ENCODE peak calls at places on chromosomes 7 and 10, in eight cellular contexts. One of them, this sample, is unnamed.
A peak's percentile ranks its signal among the peaks of the same experiment; 100 is the strongest.

GRCh38 chr10:54124209-54124890 is 676.7 kb downstream of the PCDH15 start:
- DNase-seq in upper lobe of right lung: no peak
- DNase-seq in thoracic aorta: no peak
- DNase-seq in iPS DF 6.9: no peak
- DNase-seq in heart left ventricle: no peak
- DNase-seq in Karpas-422: no peak
- DNase-seq in dorsolateral prefrontal cortex: no peak
- DNase-seq in Peyer's patch: no peak
- DNase-seq in this sample: no peak

GRCh38 chr10:24722676-24723385 is 856 bp downstream of the ARHGAP21 start:
- DNase-seq in upper lobe of right lung: peak; percentile 83
- DNase-seq in thoracic aorta: no peak
- DNase-seq in iPS DF 6.9: no peak
- DNase-seq in heart left ventricle: peak; percentile 75
- DNase-seq in Karpas-422: no peak
- DNase-seq in dorsolateral prefrontal cortex: no peak
- DNase-seq in Peyer's patch: peak; percentile 67
- DNase-seq in this sample: no peak

GRCh38 chr10:131831561-131831960 is 69.2 kb upstream of the PPP2R2D start:
- DNase-seq in upper lobe of right lung: peak; percentile 51
- DNase-seq in thoracic aorta: no peak
- DNase-seq in iPS DF 6.9: no peak
- DNase-seq in heart left ventricle: no peak
- DNase-seq in Karpas-422: no peak
- DNase-seq in dorsolateral prefrontal cortex: no peak
- DNase-seq in Peyer's patch: no peak
- DNase-seq in this sample: peak; percentile 27

GRCh38 chr7:142384508-142384922 is 126.7 kb upstream of the PRSS58 start:
- DNase-seq in upper lobe of right lung: no peak
- DNase-seq in thoracic aorta: no peak
- DNase-seq in iPS DF 6.9: no peak
- DNase-seq in heart left ventricle: no peak
- DNase-seq in Karpas-422: no peak
- DNase-seq in dorsolateral prefrontal cortex: no peak
- DNase-seq in Peyer's patch: no peak
- DNase-seq in this sample: no peak

GRCh38 chr10:62380002-62380401 is 5.8 kb downstream of the ZNF365 start:
- DNase-seq in upper lobe of right lung: no peak
- DNase-seq in thoracic aorta: no peak
- DNase-seq in iPS DF 6.9: no peak
- DNase-seq in heart left ventricle: no peak
- DNase-seq in Karpas-422: no peak
- DNase-seq in dorsolateral prefrontal cortex: no peak
- DNase-seq in Peyer's patch: no peak
- DNase-seq in this sample: no peak

GRCh38 chr7:134351424-134351823 is 34.7 kb upstream of the SLC35B4 start:
- DNase-seq in upper lobe of right lung: no peak
- DNase-seq in thoracic aorta: no peak
- DNase-seq in iPS DF 6.9: no peak
- DNase-seq in heart left ventricle: no peak
- DNase-seq in Karpas-422: no peak
- DNase-seq in dorsolateral prefrontal cortex: peak; percentile 66
- DNase-seq in Peyer's patch: no peak
- DNase-seq in this sample: no peak

GRCh38 chr7:106071999-106072714 is 40.0 kb downstream of the SYPL1 start:
- DNase-seq in upper lobe of right lung: no peak
- DNase-seq in thoracic aorta: no peak
- DNase-seq in iPS DF 6.9: no peak
- DNase-seq in heart left ventricle: peak; percentile 54
- DNase-seq in Karpas-422: no peak
- DNase-seq in dorsolateral prefrontal cortex: no peak
- DNase-seq in Peyer's patch: no peak
- DNase-seq in this sample: no peak

GRCh38 chr10:124725791-124726190 is 18.4 kb downstream of the FAM53B start:
- DNase-seq in upper lobe of right lung: peak; percentile 26
- DNase-seq in thoracic aorta: no peak
- DNase-seq in iPS DF 6.9: no peak
- DNase-seq in heart left ventricle: no peak
- DNase-seq in Karpas-422: no peak
- DNase-seq in dorsolateral prefrontal cortex: no peak
- DNase-seq in Peyer's patch: peak; percentile 36
- DNase-seq in this sample: no peak

GRCh38 chr10:100025528-100026070 is 15.9 kb upstream of the DNMBP start:
- DNase-seq in upper lobe of right lung: no peak
- DNase-seq in thoracic aorta: no peak
- DNase-seq in iPS DF 6.9: no peak
- DNase-seq in heart left ventricle: no peak
- DNase-seq in Karpas-422: no peak
- DNase-seq in dorsolateral prefrontal cortex: no peak
- DNase-seq in Peyer's patch: no peak
- DNase-seq in this sample: no peak

GRCh38 chr10:15321431-15322321 is 49.4 kb downstream of the FAM171A1 start:
- DNase-seq in upper lobe of right lung: no peak
- DNase-seq in thoracic aorta: no peak
- DNase-seq in iPS DF 6.9: no peak
- DNase-seq in heart left ventricle: peak; percentile 48
- DNase-seq in Karpas-422: no peak
- DNase-seq in dorsolateral prefrontal cortex: no peak
- DNase-seq in Peyer's patch: no peak
- DNase-seq in this sample: no peak

GRCh38 chr7:41796331-41796730 is 93.4 kb upstream of the INHBA start:
- DNase-seq in upper lobe of right lung: no peak
- DNase-seq in thoracic aorta: no peak
- DNase-seq in iPS DF 6.9: no peak
- DNase-seq in heart left ventricle: no peak
- DNase-seq in Karpas-422: no peak
- DNase-seq in dorsolateral prefrontal cortex: no peak
- DNase-seq in Peyer's patch: no peak
- DNase-seq in this sample: no peak

GRCh38 chr7:54743580-54743979 is 15.4 kb downstream of the SEC61G start:
- DNase-seq in upper lobe of right lung: no peak
- DNase-seq in thoracic aorta: no peak
- DNase-seq in iPS DF 6.9: no peak
- DNase-seq in heart left ventricle: no peak
- DNase-seq in Karpas-422: no peak
- DNase-seq in dorsolateral prefrontal cortex: no peak
- DNase-seq in Peyer's patch: no peak
- DNase-seq in this sample: no peak

GRCh38 chr7:22969010-22969431 is 44.9 kb downstream of the HYCC1 start:
- DNase-seq in upper lobe of right lung: peak; percentile 69
- DNase-seq in thoracic aorta: no peak
- DNase-seq in iPS DF 6.9: no peak
- DNase-seq in heart left ventricle: no peak
- DNase-seq in Karpas-422: no peak
- DNase-seq in dorsolateral prefrontal cortex: no peak
- DNase-seq in Peyer's patch: no peak
- DNase-seq in this sample: no peak

GRCh38 chr7:6392712-6393666 is 54.8 kb downstream of the DAGLB start:
- DNase-seq in upper lobe of right lung: peak; percentile 79
- DNase-seq in thoracic aorta: peak; percentile 89
- DNase-seq in iPS DF 6.9: no peak
- DNase-seq in heart left ventricle: peak; percentile 73
- DNase-seq in Karpas-422: no peak
- DNase-seq in dorsolateral prefrontal cortex: no peak
- DNase-seq in Peyer's patch: peak; percentile 96
- DNase-seq in this sample: peak; percentile 36

GRCh38 chr10:116740971-116741370 is 1.4 kb downstream of the HSPA12A start:
- DNase-seq in upper lobe of right lung: no peak
- DNase-seq in thoracic aorta: no peak
- DNase-seq in iPS DF 6.9: no peak
- DNase-seq in heart left ventricle: no peak
- DNase-seq in Karpas-422: no peak
- DNase-seq in dorsolateral prefrontal cortex: no peak
- DNase-seq in Peyer's patch: no peak
- DNase-seq in this sample: no peak

GRCh38 chr7:116632349-116632748 is 39.6 kb upstream of the MET start:
- DNase-seq in upper lobe of right lung: no peak
- DNase-seq in thoracic aorta: no peak
- DNase-seq in iPS DF 6.9: no peak
- DNase-seq in heart left ventricle: no peak
- DNase-seq in Karpas-422: no peak
- DNase-seq in dorsolateral prefrontal cortex: no peak
- DNase-seq in Peyer's patch: no peak
- DNase-seq in this sample: no peak

GRCh38 chr10:128095023-128095752 is 31.0 kb downstream of the MKI67 start:
- DNase-seq in upper lobe of right lung: no peak
- DNase-seq in thoracic aorta: no peak
- DNase-seq in iPS DF 6.9: no peak
- DNase-seq in heart left ventricle: no peak
- DNase-seq in Karpas-422: peak; percentile 46
- DNase-seq in dorsolateral prefrontal cortex: no peak
- DNase-seq in Peyer's patch: peak; percentile 77
- DNase-seq in this sample: no peak

GRCh38 chr7:37494940-37495339 is 46.3 kb upstream of the ELMO1 start:
- DNase-seq in upper lobe of right lung: no peak
- DNase-seq in thoracic aorta: no peak
- DNase-seq in iPS DF 6.9: no peak
- DNase-seq in heart left ventricle: no peak
- DNase-seq in Karpas-422: no peak
- DNase-seq in dorsolateral prefrontal cortex: no peak
- DNase-seq in Peyer's patch: no peak
- DNase-seq in this sample: no peak

GRCh38 chr10:43235070-43235900 is 31.6 kb downstream of the RASGEF1A start:
- DNase-seq in upper lobe of right lung: peak; percentile 48
- DNase-seq in thoracic aorta: no peak
- DNase-seq in iPS DF 6.9: no peak
- DNase-seq in heart left ventricle: peak; percentile 7
- DNase-seq in Karpas-422: no peak
- DNase-seq in dorsolateral prefrontal cortex: peak; percentile 21
- DNase-seq in Peyer's patch: peak; percentile 31
- DNase-seq in this sample: no peak

GRCh38 chr10:61857746-61858145 is 43.8 kb upstream of the ARID5B start:
- DNase-seq in upper lobe of right lung: no peak
- DNase-seq in thoracic aorta: no peak
- DNase-seq in iPS DF 6.9: no peak
- DNase-seq in heart left ventricle: no peak
- DNase-seq in Karpas-422: no peak
- DNase-seq in dorsolateral prefrontal cortex: no peak
- DNase-seq in Peyer's patch: no peak
- DNase-seq in this sample: no peak

GRCh38 chr7:133044722-133045473 is 37.0 kb downstream of the CHCHD3 start:
- DNase-seq in upper lobe of right lung: no peak
- DNase-seq in thoracic aorta: no peak
- DNase-seq in iPS DF 6.9: peak; percentile 37
- DNase-seq in heart left ventricle: no peak
- DNase-seq in Karpas-422: no peak
- DNase-seq in dorsolateral prefrontal cortex: no peak
- DNase-seq in Peyer's patch: no peak
- DNase-seq in this sample: no peak

GRCh38 chr10:36676321-36677169 is 448.9 kb upstream of the ANKRD30A start:
- DNase-seq in upper lobe of right lung: no peak
- DNase-seq in thoracic aorta: no peak
- DNase-seq in iPS DF 6.9: no peak
- DNase-seq in heart left ventricle: no peak
- DNase-seq in Karpas-422: peak; percentile 51
- DNase-seq in dorsolateral prefrontal cortex: no peak
- DNase-seq in Peyer's patch: no peak
- DNase-seq in this sample: no peak

GRCh38 chr10:11625019-11625735 is 13.7 kb upstream of the USP6NL start:
- DNase-seq in upper lobe of right lung: no peak
- DNase-seq in thoracic aorta: no peak
- DNase-seq in iPS DF 6.9: no peak
- DNase-seq in heart left ventricle: no peak
- DNase-seq in Karpas-422: peak; percentile 87
- DNase-seq in dorsolateral prefrontal cortex: no peak
- DNase-seq in Peyer's patch: peak; percentile 63
- DNase-seq in this sample: no peak

GRCh38 chr7:98366562-98366938 is 34.3 kb downstream of the BAIAP2L1 start:
- DNase-seq in upper lobe of right lung: no peak
- DNase-seq in thoracic aorta: no peak
- DNase-seq in iPS DF 6.9: no peak
- DNase-seq in heart left ventricle: no peak
- DNase-seq in Karpas-422: no peak
- DNase-seq in dorsolateral prefrontal cortex: no peak
- DNase-seq in Peyer's patch: peak; percentile 36
- DNase-seq in this sample: no peak
- H3K27ac ChIP-seq in upper lobe of right lung: no peak overlapping the region
- H3K27ac ChIP-seq in thoracic aorta: no peak overlapping the region
- H3K27ac ChIP-seq in iPS DF 6.9: no peak overlapping the region
- H3K27ac ChIP-seq in heart left ventricle: peak overlapping the region; percentile 80
- H3K27ac ChIP-seq in Karpas-422: no peak overlapping the region
- H3K27ac ChIP-seq in dorsolateral prefrontal cortex: no peak overlapping the region
- H3K27ac ChIP-seq in Peyer's patch: no peak overlapping the region
- H3K27ac ChIP-seq in this sample: no peak overlapping the region

GRCh38 chr7:95472521-95473160 is 13.1 kb upstream of the ASB4 start:
- DNase-seq in upper lobe of right lung: no peak
- DNase-seq in thoracic aorta: no peak
- DNase-seq in iPS DF 6.9: no peak
- DNase-seq in heart left ventricle: no peak
- DNase-seq in Karpas-422: no peak
- DNase-seq in dorsolateral prefrontal cortex: no peak
- DNase-seq in Peyer's patch: no peak
- DNase-seq in this sample: no peak
- H3K4me3 ChIP-seq in upper lobe of right lung: no peak overlapping the region
- H3K4me3 ChIP-seq in thoracic aorta: no peak overlapping the region
- H3K4me3 ChIP-seq in iPS DF 6.9: no peak overlapping the region
- H3K4me3 ChIP-seq in heart left ventricle: no peak overlapping the region
- H3K4me3 ChIP-seq in Karpas-422: no peak overlapping the region
- H3K4me3 ChIP-seq in dorsolateral prefrontal cortex: no peak overlapping the region
- H3K4me3 ChIP-seq in Peyer's patch: no peak overlapping the region
- H3K4me3 ChIP-seq in this sample: no peak overlapping the region

DNA sequence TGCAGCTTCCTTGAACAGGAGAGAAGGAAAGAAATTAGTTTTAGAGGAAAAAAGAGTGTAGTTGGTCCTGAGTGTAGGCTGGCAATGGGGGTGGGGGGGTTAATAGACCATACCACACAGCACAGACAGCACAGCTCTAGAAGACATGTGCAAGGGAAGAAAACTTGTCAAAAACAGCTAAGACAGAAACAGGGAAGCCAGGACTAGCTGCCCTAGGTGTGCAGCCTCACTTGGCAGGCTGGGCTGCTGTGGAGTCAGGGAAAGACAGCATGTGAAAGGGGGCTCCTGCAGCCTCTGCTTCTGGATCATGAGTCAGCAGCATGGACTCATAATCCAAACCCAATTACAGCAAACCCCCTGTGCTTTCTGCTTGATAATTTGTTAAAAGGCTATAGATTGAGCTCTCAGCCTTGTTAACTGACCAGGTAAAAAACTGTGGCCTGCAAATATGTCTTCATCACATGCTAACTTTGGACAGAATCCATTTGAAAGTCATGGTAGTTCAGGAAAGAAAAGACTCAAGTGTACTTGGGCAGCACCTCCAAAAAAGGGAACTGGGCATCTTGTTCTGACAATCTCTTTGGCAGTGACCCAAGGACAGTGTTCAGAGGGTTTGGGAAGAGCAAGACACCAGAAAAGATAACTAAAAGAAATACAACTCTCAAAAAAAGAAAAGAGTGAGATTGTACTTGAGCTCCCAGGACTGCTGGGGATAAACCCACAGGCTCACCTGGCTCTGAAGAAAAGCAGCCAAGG is 142.2 kb upstream of the VWC2 start:
- DNase-seq in upper lobe of right lung: no peak
- DNase-seq in thoracic aorta: no peak
- DNase-seq in iPS DF 6.9: no peak
- DNase-seq in heart left ventricle: no peak
- DNase-seq in Karpas-422: no peak
- DNase-seq in dorsolateral prefrontal cortex: no peak
- DNase-seq in Peyer's patch: no peak
- DNase-seq in this sample: no peak
- H3K27ac ChIP-seq in upper lobe of right lung: no peak overlapping the region
- H3K27ac ChIP-seq in thoracic aorta: no peak overlapping the region
- H3K27ac ChIP-seq in iPS DF 6.9: no peak overlapping the region
- H3K27ac ChIP-seq in heart left ventricle: peak overlapping the region; percentile 73
- H3K27ac ChIP-seq in Karpas-422: no peak overlapping the region
- H3K27ac ChIP-seq in dorsolateral prefrontal cortex: no peak overlapping the region
- H3K27ac ChIP-seq in Peyer's patch: no peak overlapping the region
- H3K27ac ChIP-seq in this sample: no peak overlapping the region

GRCh38 chr10:22666287-22667092 is 47.9 kb downstream of the PIP4K2A start:
- DNase-seq in upper lobe of right lung: no peak
- DNase-seq in thoracic aorta: no peak
- DNase-seq in iPS DF 6.9: no peak
- DNase-seq in heart left ventricle: no peak
- DNase-seq in Karpas-422: no peak
- DNase-seq in dorsolateral prefrontal cortex: no peak
- DNase-seq in Peyer's patch: peak; percentile 84
- DNase-seq in this sample: no peak
- H3K4me3 ChIP-seq in upper lobe of right lung: no peak overlapping the region
- H3K4me3 ChIP-seq in thoracic aorta: peak overlapping the region; percentile 3
- H3K4me3 ChIP-seq in iPS DF 6.9: no peak overlapping the region
- H3K4me3 ChIP-seq in heart left ventricle: no peak overlapping the region
- H3K4me3 ChIP-seq in Karpas-422: no peak overlapping the region
- H3K4me3 ChIP-seq in dorsolateral prefrontal cortex: no peak overlapping the region
- H3K4me3 ChIP-seq in Peyer's patch: no peak overlapping the region
- H3K4me3 ChIP-seq in this sample: no peak overlapping the region